ENCODE peak calls at places on chromosomes 4 and X, in four cellular contexts. One of them, this sample, is unnamed.

GRCh38 chrX:13875572-13875971 is 58.7 kb upstream of the GPM6B start:
- DNase-seq in NCI-H1092: no peak
- DNase-seq in GM12864: no peak
- DNase-seq in left cardiac atrium: no peak
- DNase-seq in this sample: no peak

GRCh38 chr4:11505225-11505971 is 76.7 kb upstream of the HS3ST1 start:
- DNase-seq in NCI-H1092: no peak
- DNase-seq in GM12864: no peak
- DNase-seq in left cardiac atrium: no peak
- DNase-seq in this sample: no peak

GRCh38 chr4:118772149-118773081 is 63.5 kb downstream of the SEC24D start:
- DNase-seq in NCI-H1092: peak; percentile 26
- DNase-seq in GM12864: no peak
- DNase-seq in left cardiac atrium: no peak
- DNase-seq in this sample: no peak

GRCh38 chr4:20916106-20916505 is 215.8 kb downstream of the PACRGL start:
- DNase-seq in NCI-H1092: no peak
- DNase-seq in GM12864: no peak
- DNase-seq in left cardiac atrium: no peak
- DNase-seq in this sample: no peak

GRCh38 chrX:103253608-103254007 is 1.3 kb downstream of the TCEAL8 start:
- DNase-seq in NCI-H1092: no peak
- DNase-seq in GM12864: no peak
- DNase-seq in left cardiac atrium: peak; percentile 21
- DNase-seq in this sample: no peak

GRCh38 chr4:17126306-17126978 is 228.0 kb upstream of the LDB2 start:
- DNase-seq in NCI-H1092: no peak
- DNase-seq in GM12864: no peak
- DNase-seq in left cardiac atrium: no peak
- DNase-seq in this sample: no peak

GRCh38 chr4:2284934-2285664 is 23.2 kb upstream of the MXD4 start:
- DNase-seq in NCI-H1092: no peak
- DNase-seq in GM12864: no peak
- DNase-seq in left cardiac atrium: peak; percentile 13
- DNase-seq in this sample: no peak

GRCh38 chr4:120000591-120001296 is 65.9 kb downstream of the MAD2L1 start:
- DNase-seq in NCI-H1092: no peak
- DNase-seq in GM12864: no peak
- DNase-seq in left cardiac atrium: no peak
- DNase-seq in this sample: no peak

GRCh38 chrX:102711872-102712215 is 404 bp upstream of the GPRASP2 start:
- DNase-seq in NCI-H1092: peak; percentile 0
- DNase-seq in GM12864: no peak
- DNase-seq in left cardiac atrium: no peak
- DNase-seq in this sample: no peak

GRCh38 chrX:78997870-78998558 is 52.8 kb downstream of the P2RY10 start:
- DNase-seq in NCI-H1092: no peak
- DNase-seq in GM12864: no peak
- DNase-seq in left cardiac atrium: peak; percentile 15
- DNase-seq in this sample: no peak

GRCh38 chrX:135543924-135544323 is 23.5 kb downstream of the INTS6L start:
- DNase-seq in NCI-H1092: no peak
- DNase-seq in GM12864: no peak
- DNase-seq in left cardiac atrium: no peak
- DNase-seq in this sample: no peak

GRCh38 chr4:41460641-41461040 is 77.3 kb upstream of the LIMCH1 start:
- DNase-seq in NCI-H1092: no peak
- DNase-seq in GM12864: no peak
- DNase-seq in left cardiac atrium: no peak
- DNase-seq in this sample: no peak

GRCh38 chrX:135477576-135477975 is 42.9 kb upstream of the INTS6L start:
- DNase-seq in NCI-H1092: peak; percentile 78
- DNase-seq in GM12864: no peak
- DNase-seq in left cardiac atrium: peak; percentile 82
- DNase-seq in this sample: no peak

GRCh38 chrX:154731203-154731602 is 19.7 kb downstream of the GAB3 start:
- DNase-seq in NCI-H1092: no peak
- DNase-seq in GM12864: no peak
- DNase-seq in left cardiac atrium: no peak
- DNase-seq in this sample: no peak